ENCODE peak calls at places on chromosome 7, in ten cellular contexts. K, V, A, C, D, R, M, H, S and B are unnamed samples.

GRCh38 chr7:44665531-44666213 is 59.2 kb downstream of the OGDH start:
- DNase-seq in K (peak; percentile 92), V (no peak), A (no peak), C (no peak), D (no peak), R (no peak), M (peak; percentile 24), H (no peak), S (no peak), B (peak; percentile 33)

GRCh38 chr7:6268023-6268908 is 4.2 kb downstream of the CYTH3 start:
- DNase-seq in K (no peak), V (no peak), A (no peak), C (no peak), D (no peak), R (no peak), M (no peak), H (no peak), S (peak; percentile 38), B (no peak)

GRCh38 chr7:149310113-149310836 is 48.3 kb downstream of the ZNF783 start:
- DNase-seq in K (peak; percentile 65), V (no peak), A (no peak), C (no peak), D (peak; percentile 80), R (peak; percentile 69), M (no peak), H (no peak), S (no peak), B (no peak)

GRCh38 chr7:85115862-85116261 is 71.0 kb downstream of the SEMA3D start:
- DNase-seq in K (no peak), V (no peak), A (no peak), C (no peak), D (peak; percentile 42), R (no peak), M (no peak), H (no peak), S (no peak), B (no peak)

GRCh38 chr7:1688542-1688941 is 18.5 kb downstream of the ELFN1 start:
- DNase-seq in K (no peak), V (no peak), A (no peak), C (no peak), D (no peak), R (no peak), M (no peak), H (no peak), S (no peak), B (no peak)

GRCh38 chr7:139457153-139457946 is 26.1 kb downstream of the KLRG2 start:
- DNase-seq in K (peak; percentile 56), V (no peak), A (no peak), C (no peak), D (peak; percentile 13), R (no peak), M (no peak), H (no peak), S (no peak), B (peak; percentile 63)

GRCh38 chr7:105656922-105657521 is 75.7 kb upstream of the EFCAB10 start:
- DNase-seq in K (no peak), V (peak; percentile 63), A (no peak), C (peak; percentile 67), D (peak; percentile 70), R (peak; percentile 59), M (peak; percentile 71), H (peak; percentile 97), S (peak; percentile 66), B (no peak)

GRCh38 chr7:29243777-29244655 is 49.4 kb downstream of the CHN2 start:
- DNase-seq in K (no peak), V (no peak), A (no peak), C (peak; percentile 26), D (no peak), R (no peak), M (no peak), H (peak; percentile 87), S (peak; percentile 28), B (no peak)

GRCh38 chr7:26555971-26556830 is 264.5 kb downstream of the SNX10 start:
- DNase-seq in K (no peak), V (no peak), A (no peak), C (no peak), D (no peak), R (peak; percentile 39), M (no peak), H (peak; percentile 61), S (peak; percentile 17), B (no peak)

GRCh38 chr7:26551740-26552139 is 260.1 kb downstream of the SNX10 start:
- DNase-seq in K (no peak), V (no peak), A (no peak), C (no peak), D (no peak), R (no peak), M (no peak), H (no peak), S (no peak), B (no peak)

GRCh38 chr7:26553582-26553981 is 261.9 kb downstream of the SNX10 start:
- DNase-seq in K (no peak), V (no peak), A (no peak), C (no peak), D (no peak), R (peak; percentile 49), M (no peak), H (no peak), S (no peak), B (no peak)

GRCh38 chr7:26550492-26550891 is 258.8 kb downstream of the SNX10 start:
- DNase-seq in K (no peak), V (no peak), A (no peak), C (no peak), D (peak; percentile 56), R (no peak), M (no peak), H (peak; percentile 59), S (no peak), B (no peak)

GRCh38 chr7:26553128-26553527 is 261.5 kb downstream of the SNX10 start:
- DNase-seq in K (no peak), V (no peak), A (no peak), C (no peak), D (peak; percentile 15), R (no peak), M (no peak), H (no peak), S (no peak), B (no peak)
- H3K36me3 ChIP-seq in K (no peaks in the 10 kb centered on the region), V (no peaks in the 10 kb centered on the region), A (no peaks in the 10 kb centered on the region), C (no peaks in the 10 kb centered on the region), D (no peaks in the 10 kb centered on the region), R (no peaks in the 10 kb centered on the region), M (no peaks in the 10 kb centered on the region), H (no peaks in the 10 kb centered on the region), S (no peaks in the 10 kb centered on the region), B (no peaks in the 10 kb centered on the region)

GRCh38 chr7:36186359-36186758 is 33.3 kb downstream of the EEPD1 start:
- DNase-seq in K (no peak), V (no peak), A (no peak), C (no peak), D (no peak), R (no peak), M (no peak), H (no peak), S (no peak), B (no peak)

GRCh38 chr7:36188266-36188665 is 35.2 kb downstream of the EEPD1 start:
- DNase-seq in K (no peak), V (no peak), A (no peak), C (no peak), D (no peak), R (no peak), M (no peak), H (peak; percentile 81), S (no peak), B (no peak)

GRCh38 chr7:36185092-36185491 is 32.0 kb downstream of the EEPD1 start:
- DNase-seq in K (no peak), V (no peak), A (no peak), C (no peak), D (no peak), R (no peak), M (no peak), H (no peak), S (no peak), B (no peak)

GRCh38 chr7:36185732-36186131 is 32.7 kb downstream of the EEPD1 start:
- DNase-seq in K (no peak), V (no peak), A (no peak), C (no peak), D (peak; percentile 59), R (no peak), M (no peak), H (no peak), S (no peak), B (no peak)

DNA sequence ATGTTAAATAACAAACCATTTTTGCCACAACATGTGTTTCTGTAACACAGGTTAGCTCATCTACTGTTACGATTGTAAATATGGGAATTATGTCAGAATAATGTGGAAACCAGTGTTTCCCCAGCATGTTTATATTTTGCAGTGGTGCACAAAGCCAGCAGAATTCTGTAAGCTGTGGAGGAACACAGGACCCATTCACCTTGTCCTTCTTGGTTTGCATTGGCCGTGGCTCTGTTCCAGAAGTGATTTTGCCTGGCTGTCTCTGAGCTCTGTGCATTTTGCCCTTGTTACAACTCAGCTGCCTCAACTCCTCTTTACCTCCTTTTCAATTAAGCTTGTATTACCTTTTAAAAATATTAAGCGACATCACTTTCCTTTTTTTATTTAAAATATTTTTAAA is 33.8 kb downstream of the EEPD1 start:
- DNase-seq in K (no peak), V (no peak), A (no peak), C (no peak), D (no peak), R (no peak), M (no peak), H (no peak), S (no peak), B (no peak)
- H3K4me3 ChIP-seq in K (no peak overlapping the region), V (no peak overlapping the region), A (no peak overlapping the region), C (no peak overlapping the region), D (no peak overlapping the region), R (no peak overlapping the region), M (no peak overlapping the region), H (no peak overlapping the region), S (no peak overlapping the region), B (no peak overlapping the region)

DNA sequence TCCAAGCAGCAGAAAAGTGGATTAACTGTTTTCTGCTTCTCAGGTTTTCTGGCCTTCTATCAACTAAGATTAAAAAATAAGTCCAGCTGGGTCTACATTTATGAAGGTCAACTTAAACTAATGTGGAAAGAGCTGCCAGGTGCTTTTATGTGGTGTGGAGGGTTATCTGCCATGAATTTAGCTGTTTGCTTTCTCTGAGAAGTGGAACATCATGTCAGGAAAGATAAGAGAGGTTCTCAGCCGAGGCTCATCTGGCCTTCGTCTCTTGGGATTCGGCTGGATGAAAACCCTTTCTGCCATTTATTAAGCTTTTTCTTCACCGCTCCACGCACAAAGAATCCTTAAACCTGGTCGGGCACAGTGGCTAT is 5.5 kb downstream of the PTPRN2 start:
- DNase-seq in K (no peak), V (peak; percentile 19), A (no peak), C (no peak), D (no peak), R (no peak), M (no peak), H (no peak), S (no peak), B (no peak)
- H3K9me3 ChIP-seq in K (peaks cover 3% of the 10 kb centered on the region), V (peaks cover 9% of the 10 kb centered on the region), A (peaks cover 9% of the 10 kb centered on the region), C (no peaks in the 10 kb centered on the region), D (peaks cover 8% of the 10 kb centered on the region), R (no peaks in the 10 kb centered on the region), M (no peaks in the 10 kb centered on the region), H (peaks cover 67% of the 10 kb centered on the region), S (peaks cover 13% of the 10 kb centered on the region), B (no peaks in the 10 kb centered on the region)

GRCh38 chr7:78677391-78677790 is 776.1 kb downstream of the MAGI2 start:
- DNase-seq in K (peak; percentile 14), V (no peak), A (no peak), C (no peak), D (no peak), R (no peak), M (no peak), H (no peak), S (no peak), B (no peak)

GRCh38 chr7:78673272-78673671 is 780.2 kb downstream of the MAGI2 start:
- DNase-seq in K (no peak), V (no peak), A (no peak), C (no peak), D (no peak), R (no peak), M (no peak), H (no peak), S (no peak), B (no peak)

GRCh38 chr7:78679477-78679876 is 774.0 kb downstream of the MAGI2 start:
- DNase-seq in K (no peak), V (no peak), A (no peak), C (no peak), D (no peak), R (no peak), M (no peak), H (no peak), S (no peak), B (no peak)

GRCh38 chr7:78675511-78675910 is 778.0 kb downstream of the MAGI2 start:
- DNase-seq in K (no peak), V (no peak), A (no peak), C (no peak), D (peak; percentile 19), R (no peak), M (no peak), H (no peak), S (no peak), B (no peak)
- H3K36me3 ChIP-seq in K (no peaks in the 10 kb centered on the region), V (no peaks in the 10 kb centered on the region), A (no peaks in the 10 kb centered on the region), C (no peaks in the 10 kb centered on the region), D (no peaks in the 10 kb centered on the region), R (no peaks in the 10 kb centered on the region), M (no peaks in the 10 kb centered on the region), H (no peaks in the 10 kb centered on the region), S (no peaks in the 10 kb centered on the region), B (no peaks in the 10 kb centered on the region)